ENCODE peak calls at places on chromosomes 12 and 14, in four cellular contexts. N is activated CD4-positive, CD25-positive, alpha-beta regulatory T cell treated with anti-CD3 and anti-CD28 coated beads, Interleukin-2, amount 50 U/mL, for 16 hours; S is COR-L47; I is NCI-H1092 treated with DMSO at 0.1 percent for 48 hours. U is an unnamed sample.

GRCh38 chr12:53048033-53048779 is 1.7 kb upstream of the TNS2 start:
- DNase-seq in I (peak), N (no peak), S (peak), U (peak)

GRCh38 chr12:25653487-25654175 is 100.5 kb upstream of the LMNTD1 start:
- DNase-seq in I (no peak), S (no peak), N (no peak), U (no peak)

GRCh38 chr14:23577004-23577681 is 1.4 kb downstream of the JPH4 start:
- DNase-seq in I (peak), N (no peak), S (no peak), U (no peak)

GRCh38 chr14:81161749-81162148 is 59.0 kb downstream of the GTF2A1 start:
- DNase-seq in I (no peak), S (no peak), N (no peak), U (no peak)

GRCh38 chr12:120413901-120414695 is 23.8 kb upstream of the COX6A1 start:
- DNase-seq in S (no peak), N (no peak), I (peak), U (no peak)

GRCh38 chr12:10184261-10184843 is 5.5 kb downstream of the TMEM52B start:
- DNase-seq in I (no peak), N (no peak), S (no peak), U (no peak)

GRCh38 chr14:90539496-90539775 is 142.6 kb downstream of the CALM1 start:
- DNase-seq in N (no peak), S (no peak), I (no peak), U (no peak)

GRCh38 chr12:106705971-106706370 is 68.5 kb upstream of the RIC8B start:
- DNase-seq in I (no peak), N (no peak), S (no peak), U (no peak)

GRCh38 chr12:120764766-120765165 is 39.1 kb downstream of the ACADS start:
- DNase-seq in I (no peak), N (no peak), S (no peak), U (no peak)

GRCh38 chr12:48388938-48389337 is 38.2 kb upstream of the ZNF641 start:
- DNase-seq in N (no peak), S (no peak), I (no peak), U (no peak)

GRCh38 chr14:29937116-29937515 is 9.5 kb upstream of the PRKD1 start:
- DNase-seq in S (no peak), I (no peak), N (no peak), U (no peak)

GRCh38 chr14:78227466-78228077 is 57.4 kb downstream of the NRXN3 start:
- DNase-seq in I (no peak), N (no peak), S (no peak), U (no peak)

GRCh38 chr14:91554535-91555332 is 44.6 kb upstream of the PPP4R3A start:
- DNase-seq in S (no peak), N (no peak), I (no peak), U (no peak)

GRCh38 chr12:807041-807717 is 54.8 kb downstream of the WNK1 start:
- DNase-seq in I (no peak), S (no peak), N (no peak), U (no peak)

GRCh38 chr12:130683080-130683479 is 33.0 kb downstream of the RIMBP2 start:
- DNase-seq in S (no peak), I (no peak), N (no peak), U (no peak)

U was measured in NCI-H2171 treated with DMSO at 0.1 percent for 48 hours.